ENCODE peak calls at places on chromosomes 3 and 15, in nine cellular contexts. A, Z, M, K, O, Q, Y, U and H are unnamed samples.

GRCh38 chr15:33137101-33137500 is 57.4 kb downstream of the FMN1 start:
- DNase-seq in A (no peak), M (no peak), Q (no peak), K (no peak), Y (no peak), U (no peak), Z (no peak), O (no peak), H (no peak)

GRCh38 chr3:154125378-154126030 is 4.3 kb downstream of the ARHGEF26 start:
- DNase-seq in Y (no peak), A (no peak), Q (no peak), Z (peak), U (no peak), K (no peak), O (no peak), M (no peak), H (no peak)

GRCh38 chr3:106877632-106878031 is 499.6 kb upstream of the CCDC54 start:
- DNase-seq in A (no peak), Z (no peak), M (peak), U (no peak), O (peak), K (no peak), Y (no peak), Q (no peak), H (no peak)

GRCh38 chr15:70826634-70827033 is 27.3 kb downstream of the LARP6 start:
- DNase-seq in U (no peak), Y (no peak), K (peak), O (no peak), Q (peak), A (no peak), Z (peak), M (peak), H (peak)

GRCh38 chr3:46065294-46065705 is 38.0 kb upstream of the XCR1 start:
- DNase-seq in Z (no peak), Y (peak), Q (no peak), K (no peak), M (no peak), O (peak), A (no peak), U (peak), H (no peak)

GRCh38 chr3:169150343-169150742 is 513.2 kb downstream of the MECOM start:
- DNase-seq in U (no peak), K (no peak), Q (no peak), Y (no peak), Z (no peak), M (no peak), A (no peak), O (no peak), H (no peak)

GRCh38 chr3:160376681-160377080 is 22.3 kb downstream of the IFT80 start:
- DNase-seq in U (no peak), K (no peak), M (peak), Y (no peak), A (no peak), O (no peak), Z (no peak), Q (peak), H (no peak)

GRCh38 chr3:126883241-126883640 is 99.7 kb upstream of the PLXNA1 start:
- DNase-seq in O (peak), M (peak), A (no peak), U (no peak), Y (no peak), Z (no peak), Q (peak), K (no peak), H (peak)

GRCh38 chr3:4850928-4851265 is 128.3 kb upstream of the BHLHE40 start:
- DNase-seq in O (peak), U (no peak), K (no peak), Q (no peak), Y (no peak), A (no peak), M (no peak), Z (no peak), H (no peak)

GRCh38 chr15:90571063-90571541 is 41.4 kb downstream of the CRTC3 start:
- DNase-seq in A (no peak), O (peak), Q (no peak), Y (no peak), K (no peak), U (no peak), Z (peak), M (peak), H (no peak)

GRCh38 chr3:150439657-150440056 is 31.6 kb downstream of the TSC22D2 start:
- DNase-seq in M (peak), Z (no peak), A (no peak), Q (no peak), O (no peak), Y (no peak), U (no peak), K (no peak), H (no peak)

GRCh38 chr3:179323197-179323901 is 518 bp downstream of the ZNF639 start:
- DNase-seq in A (peak), Y (peak), U (peak), Z (peak), M (peak), O (peak), Q (peak), K (peak), H (peak)

GRCh38 chr3:172034786-172035685 is 4.3 kb upstream of the FNDC3B start:
- DNase-seq in K (no peak), Q (peak), M (no peak), Y (no peak), O (peak), U (no peak), Z (peak), A (peak), H (peak)

GRCh38 chr3:49132437-49133225 is at the start of gene LAMB2:
- DNase-seq in O (no peak), U (no peak), K (peak), Y (no peak), Z (peak), M (peak), Q (peak), A (peak), H (peak)

GRCh38 chr3:140096037-140096436 is 161.1 kb downstream of the CLSTN2 start:
- DNase-seq in Z (no peak), O (no peak), Q (no peak), U (no peak), A (no peak), M (no peak), K (no peak), Y (no peak), H (no peak)

GRCh38 chr15:91424001-91424400 is 323.9 kb downstream of the SV2B start:
- DNase-seq in K (no peak), Q (no peak), M (no peak), Y (no peak), Z (no peak), U (no peak), A (no peak), O (no peak), H (no peak)

GRCh38 chr3:172808969-172809546 is 58.5 kb downstream of the ECT2 start:
- DNase-seq in O (peak), M (peak), A (peak), K (peak), Q (peak), Z (peak), Y (no peak), U (peak), H (peak)

GRCh38 chr3:17195856-17196604 is 311.3 kb downstream of the PLCL2 start:
- DNase-seq in O (peak), M (peak), Q (peak), A (peak), K (peak), Y (no peak), Z (no peak), U (peak), H (peak)

GRCh38 chr3:15206662-15207576 is 873 bp downstream of the CAPN7 start:
- DNase-seq in Q (peak), A (peak), M (peak), O (peak), Y (peak), K (peak), U (peak), Z (peak), H (peak)

GRCh38 chr15:40243126-40243810 is 4.4 kb downstream of the PAK6 start:
- DNase-seq in O (no peak), Q (no peak), U (no peak), Y (no peak), K (no peak), M (no peak), A (no peak), Z (no peak), H (no peak)

GRCh38 chr15:85730001-85730820 is 64.5 kb downstream of the KLHL25 start:
- DNase-seq in Z (peak), A (peak), Q (peak), U (no peak), O (peak), K (peak), Y (no peak), M (peak), H (peak)

GRCh38 chr3:98972155-98972554 is 70.7 kb upstream of the DCBLD2 start:
- DNase-seq in O (no peak), U (no peak), A (no peak), K (peak), Z (peak), Q (peak), Y (no peak), M (peak), H (peak)

GRCh38 chr15:82093774-82094211 is 48.0 kb upstream of the MEX3B start:
- DNase-seq in U (no peak), O (no peak), K (peak), A (no peak), Y (no peak), M (peak), Z (peak), Q (peak), H (peak)

GRCh38 chr3:160870327-160870726 is 114.3 kb downstream of the PPM1L start:
- DNase-seq in K (no peak), O (no peak), Q (no peak), Y (no peak), M (no peak), A (peak), U (no peak), Z (no peak), H (no peak)

GRCh38 chr3:29686889-29687592 is 406.2 kb downstream of the RBMS3 start:
- DNase-seq in Y (no peak), Z (no peak), O (peak), Q (peak), U (peak), K (peak), M (peak), A (no peak), H (peak)

GRCh38 chr15:55993804-55994539 is 560 bp upstream of the NEDD4 start:
- DNase-seq in Z (peak), O (no peak), K (peak), Y (no peak), Q (peak), M (peak), U (no peak), A (peak), H (peak)

GRCh38 chr3:196149922-196150321 is 61.3 kb downstream of the ZDHHC19 start:
- DNase-seq in M (no peak), Y (no peak), O (peak), K (no peak), Q (no peak), A (no peak), Z (peak), U (no peak), H (no peak)

GRCh38 chr15:55774113-55774970 is 31.4 kb upstream of the PRTG start:
- DNase-seq in U (no peak), K (peak), Q (peak), A (peak), M (peak), Z (peak), O (peak), Y (peak), H (peak)

GRCh38 chr15:57866149-57866736 is 159.7 kb downstream of the POLR2M start:
- DNase-seq in A (peak), Z (peak), K (peak), O (peak), Q (peak), M (peak), U (no peak), Y (peak), H (peak)

GRCh38 chr3:50689558-50689957 is 14.8 kb downstream of the DOCK3 start:
- DNase-seq in O (no peak), U (no peak), K (no peak), A (no peak), Q (no peak), Z (no peak), M (no peak), Y (no peak), H (no peak)

GRCh38 chr15:71136159-71137137 is 21.2 kb downstream of the THSD4 start:
- DNase-seq in Z (peak), K (peak), U (no peak), Y (no peak), O (no peak), Q (peak), M (peak), A (no peak), H (peak)

GRCh38 chr15:21261396-21261964 is 178.8 kb downstream of the POTEB3 start:
- DNase-seq in Y (no peak), Z (peak), O (no peak), M (no peak), A (no peak), Q (no peak), U (no peak), K (peak), H (no peak)

GRCh38 chr3:101574388-101575156 is 592 bp downstream of the PCNP start:
- DNase-seq in A (peak), M (peak), Y (no peak), O (peak), K (peak), Z (peak), Q (peak), U (no peak), H (peak)

GRCh38 chr15:100670505-100671021 is 68.2 kb downstream of the ASB7 start:
- DNase-seq in Z (no peak), O (no peak), Y (no peak), Q (no peak), U (no peak), K (no peak), M (no peak), A (no peak), H (no peak)

GRCh38 chr3:178561239-178561638 is 25.0 kb downstream of the KCNMB2 start:
- DNase-seq in Z (no peak), O (peak), Y (no peak), M (no peak), Q (no peak), U (no peak), A (no peak), K (no peak), H (no peak)

GRCh38 chr15:51884517-51885236 is 55.2 kb downstream of the TMOD3 start:
- DNase-seq in O (no peak), A (no peak), U (no peak), Y (no peak), K (peak), M (peak), Z (no peak), Q (no peak), H (peak)

GRCh38 chr15:89747708-89748682 is 3.1 kb downstream of the MESP1 start:
- DNase-seq in O (no peak), Y (no peak), Q (no peak), M (no peak), K (no peak), A (no peak), U (no peak), Z (no peak), H (peak)

GRCh38 chr15:90530250-90531051 is 728 bp downstream of the CRTC3 start:
- DNase-seq in M (peak), Z (peak), Y (peak), A (peak), Q (peak), O (peak), U (peak), K (peak), H (peak)

GRCh38 chr3:122948398-122948797 is 79.2 kb downstream of the SEMA5B start:
- DNase-seq in Z (peak), A (peak), M (no peak), O (no peak), Y (no peak), K (no peak), Q (no peak), U (no peak), H (no peak)

GRCh38 chr15:84654689-84655453 is 788 bp upstream of the WDR73 start:
- DNase-seq in A (peak), U (peak), Z (peak), O (peak), K (peak), M (peak), Q (peak), Y (peak), H (peak)
- TF ChIP-seq CTCF in A (peak), U (peak), Z (peak), O (peak), K (peak), M (peak), Q (peak), Y (peak), H (peak)

GRCh38 chr15:93001881-93002280 is 87.1 kb downstream of the RGMA start:
- DNase-seq in Z (peak), M (peak), U (no peak), O (no peak), K (no peak), Q (peak), A (no peak), Y (no peak), H (peak)
- TF ChIP-seq CTCF in Z (peak), M (no peak), U (no peak), O (peak), K (peak), Q (peak), A (peak), Y (no peak), H (no peak)

GRCh38 chr15:34795267-34796081 is at the start of gene ACTC1:
- DNase-seq in Q (peak), Y (no peak), Z (peak), A (peak), O (no peak), M (peak), U (no peak), K (peak), H (peak)
- TF ChIP-seq CTCF in Q (no peak), Y (no peak), Z (peak), A (peak), O (no peak), M (no peak), U (no peak), K (peak), H (no peak)

GRCh38 chr15:69652906-69653305 is 200.3 kb downstream of the RPLP1 start:
- DNase-seq in K (no peak), Z (no peak), U (no peak), Q (no peak), Y (no peak), M (no peak), O (no peak), A (no peak), H (no peak)
- TF ChIP-seq CTCF in K (no peak), Z (no peak), U (no peak), Q (no peak), Y (no peak), M (no peak), O (no peak), A (no peak), H (no peak)

DNA sequence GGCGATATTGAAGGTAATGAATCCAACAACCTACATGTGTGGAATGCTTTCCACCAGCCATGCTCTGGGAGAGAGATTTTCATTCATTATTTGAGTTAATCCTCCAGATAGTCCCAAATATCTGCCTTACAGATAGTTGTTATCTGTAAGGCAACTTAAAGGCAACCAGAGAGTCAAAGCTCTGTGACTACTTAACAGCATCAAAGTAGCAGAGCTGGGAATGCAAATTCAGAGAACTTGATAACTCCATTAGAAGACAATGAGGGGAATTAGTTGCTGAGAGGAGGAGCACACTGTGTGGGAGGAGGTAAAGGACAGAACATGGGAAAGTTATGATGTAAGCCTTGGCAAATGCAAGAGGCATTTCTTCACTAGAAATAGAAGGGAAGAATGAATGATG is 10.5 kb upstream of the CRBN start:
- DNase-seq in A (no peak), O (no peak), U (no peak), M (peak), Z (no peak), K (no peak), Y (no peak), Q (peak), H (peak)
- TF ChIP-seq CTCF in A (no peak), O (no peak), U (no peak), M (no peak), Z (no peak), K (no peak), Y (no peak), Q (no peak), H (no peak)

GRCh38 chr3:56980283-56980682 is 80.2 kb upstream of the SPATA12 start:
- DNase-seq in O (no peak), M (no peak), Z (no peak), Q (no peak), A (no peak), Y (no peak), K (no peak), U (no peak), H (no peak)

GRCh38 chr3:56980798-56981390 is 79.6 kb upstream of the SPATA12 start:
- DNase-seq in M (peak), A (no peak), O (no peak), Q (peak), Y (peak), K (peak), U (no peak), Z (peak), H (peak)

GRCh38 chr3:56985460-56986327 is 74.8 kb upstream of the SPATA12 start:
- DNase-seq in U (no peak), M (peak), A (no peak), K (peak), Z (no peak), Q (peak), O (no peak), Y (no peak), H (no peak)

GRCh38 chr3:56983427-56983826 is 77.0 kb upstream of the SPATA12 start:
- DNase-seq in K (no peak), Z (no peak), O (no peak), M (no peak), A (no peak), Q (no peak), U (no peak), Y (no peak), H (no peak)

GRCh38 chr3:56981445-56982230 is 78.8 kb upstream of the SPATA12 start:
- DNase-seq in Q (no peak), K (no peak), Y (no peak), Z (no peak), M (no peak), O (no peak), A (no peak), U (no peak), H (no peak)
- TF ChIP-seq CTCF in Q (no peak), K (no peak), Y (no peak), Z (no peak), M (no peak), O (no peak), A (no peak), U (no peak), H (no peak)

DNA sequence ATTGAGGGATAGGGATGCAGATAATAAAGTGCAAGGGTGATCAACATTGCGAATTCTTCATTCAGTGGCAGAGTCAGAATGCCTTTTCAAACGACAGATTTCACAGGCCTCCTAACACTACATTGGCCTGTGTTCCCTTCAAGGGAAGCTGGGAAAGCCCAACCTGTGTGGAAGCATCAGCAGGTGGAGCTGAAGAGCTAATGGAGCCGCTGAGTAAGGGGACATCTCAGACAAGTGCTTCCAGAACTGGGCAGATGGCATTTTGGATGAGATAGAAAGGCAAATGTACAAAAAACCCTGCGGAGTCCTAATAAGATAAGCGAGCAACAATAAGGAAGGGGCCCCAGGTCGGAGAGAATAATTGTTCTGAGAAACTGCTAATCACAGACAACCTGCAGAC is 8.5 kb upstream of the SLC24A5 start:
- DNase-seq in A (peak), O (peak), U (no peak), M (peak), Z (peak), Q (peak), Y (no peak), K (peak), H (peak)
- TF ChIP-seq CTCF in A (peak), O (peak), U (peak), M (peak), Z (peak), Q (peak), Y (no peak), K (peak), H (peak)

GRCh38 chr3:194245975-194246561 is 105.1 kb downstream of the CPN2 start:
- DNase-seq in K (no peak), A (no peak), Y (no peak), Q (peak), M (no peak), O (no peak), Z (no peak), U (no peak), H (peak)
- TF ChIP-seq CTCF in K (no peak), A (peak), Y (no peak), Q (no peak), M (no peak), O (no peak), Z (no peak), U (no peak), H (no peak)

GRCh38 chr3:76753599-76753998 is 286.3 kb upstream of the ROBO2 start:
- DNase-seq in Q (no peak), A (no peak), O (no peak), K (no peak), Z (no peak), M (no peak), U (no peak), Y (no peak), H (no peak)
- TF ChIP-seq CTCF in Q (no peak), A (peak), O (no peak), K (peak), Z (no peak), M (no peak), U (no peak), Y (no peak), H (no peak)